ENCODE peak calls at places on chromosomes 12 and 14, in nine cellular contexts. E, M, J, R, H, L, T, U and D are unnamed samples.

GRCh38 chr12:48998497-48999353 is 450 bp downstream of the DDN start:
- DNase-seq in T (peak; percentile 24), J (peak; percentile 22), H (no peak), E (peak; percentile 37), M (no peak), R (peak; percentile 24), L (no peak), U (no peak), D (no peak)

GRCh38 chr14:105368910-105369652 is 29.3 kb upstream of the TEX22 start:
- DNase-seq in U (no peak), J (peak; percentile 16), R (no peak), M (no peak), E (no peak), H (no peak), T (no peak), L (no peak), D (no peak)

GRCh38 chr14:44895716-44896115 is 66.0 kb downstream of the KLHL28 start:
- DNase-seq in E (peak; percentile 62), J (no peak), M (peak; percentile 82), T (peak; percentile 22), L (no peak), R (peak; percentile 30), U (no peak), H (no peak), D (peak; percentile 50)

GRCh38 chr12:107126688-107127481 is 33.5 kb upstream of the CRY1 start:
- DNase-seq in R (peak; percentile 14), H (no peak), L (no peak), E (peak; percentile 64), U (no peak), M (peak; percentile 60), T (peak; percentile 54), J (no peak), D (no peak)

GRCh38 chr12:88325076-88325827 is 183.1 kb downstream of the TMTC3 start:
- DNase-seq in H (no peak), T (peak; percentile 92), R (peak; percentile 84), J (no peak), M (peak; percentile 87), U (peak; percentile 78), L (no peak), E (peak; percentile 87), D (peak; percentile 92)

GRCh38 chr14:97931273-97931672 is 1134.1 kb downstream of the VRK1 start:
- DNase-seq in M (no peak), L (no peak), J (no peak), T (no peak), H (no peak), E (no peak), R (no peak), U (no peak), D (no peak)

GRCh38 chr12:132490481-132491348 is 764 bp downstream of the FBRSL1 start:
- DNase-seq in J (no peak), U (no peak), R (peak; percentile 24), E (peak; percentile 57), H (no peak), M (peak; percentile 42), L (no peak), T (no peak), D (no peak)

GRCh38 chr12:2667716-2668440 is 126.9 kb upstream of the FKBP4 start:
- DNase-seq in U (no peak), H (no peak), M (no peak), E (no peak), R (no peak), J (no peak), L (no peak), T (no peak), D (no peak)

GRCh38 chr14:104036250-104036649 is 49.2 kb upstream of the ASPG start:
- DNase-seq in T (no peak), H (no peak), E (no peak), R (no peak), L (no peak), M (no peak), U (no peak), J (no peak), D (no peak)

GRCh38 chr12:51793201-51793600 is 55.3 kb downstream of the FIGNL2 start:
- DNase-seq in E (peak; percentile 28), R (no peak), U (no peak), J (no peak), T (peak; percentile 8), L (no peak), H (no peak), M (no peak), D (no peak)

GRCh38 chr14:61547186-61548121 is 147.9 kb upstream of the HIF1A start:
- DNase-seq in L (no peak), M (peak; percentile 93), E (peak; percentile 72), T (peak; percentile 95), R (peak; percentile 89), H (peak; percentile 32), J (no peak), U (no peak), D (peak; percentile 88)

GRCh38 chr14:51473808-51474207 is 177.9 kb upstream of the FRMD6 start:
- DNase-seq in H (no peak), R (no peak), L (no peak), J (no peak), U (peak; percentile 71), E (peak; percentile 37), M (peak; percentile 29), T (peak; percentile 72), D (peak; percentile 57)

GRCh38 chr12:34393821-34394150 is 371.5 kb downstream of the ALG10 start:
- DNase-seq in H (no peak), U (no peak), L (no peak), E (no peak), J (no peak), R (no peak), M (no peak), T (no peak), D (no peak)

GRCh38 chr14:32010561-32011188 is 66.4 kb upstream of the ARHGAP5 start:
- DNase-seq in U (peak; percentile 43), J (no peak), L (peak; percentile 71), E (no peak), T (peak; percentile 95), R (peak; percentile 5), M (no peak), H (no peak), D (no peak)

GRCh38 chr12:2337031-2338010 is 284.5 kb downstream of the CACNA1C start:
- DNase-seq in U (no peak), J (no peak), T (no peak), R (no peak), M (no peak), E (no peak), H (no peak), L (no peak), D (no peak)

GRCh38 chr12:119809023-119809422 is 68.1 kb downstream of the CIT start:
- DNase-seq in R (no peak), H (no peak), T (no peak), E (no peak), J (no peak), U (no peak), L (no peak), M (no peak), D (no peak)

GRCh38 chr12:106030210-106031175 is 108.3 kb downstream of the NUAK1 start:
- DNase-seq in U (peak; percentile 62), T (peak; percentile 93), J (no peak), M (peak; percentile 97), R (peak; percentile 92), H (no peak), E (peak; percentile 77), L (peak; percentile 32), D (peak; percentile 97)

GRCh38 chr14:64715628-64716412 is 11.6 kb downstream of the PLEKHG3 start:
- DNase-seq in L (no peak), J (peak; percentile 31), U (no peak), H (no peak), M (peak; percentile 57), T (no peak), E (no peak), R (no peak), D (no peak)

GRCh38 chr12:109759595-109759994 is 46.0 kb downstream of the FAM222A start:
- DNase-seq in M (no peak), H (no peak), T (no peak), U (no peak), L (no peak), J (peak; percentile 37), E (no peak), R (no peak), D (no peak)

GRCh38 chr14:50061664-50062437 is 54.5 kb downstream of the VCPKMT start:
- DNase-seq in E (peak; percentile 48), U (peak; percentile 39), R (peak; percentile 40), J (no peak), M (peak; percentile 43), H (no peak), L (no peak), T (peak; percentile 63), D (no peak)
- H3K4me3 ChIP-seq in E (no peak overlapping the region), U (no peak overlapping the region), R (no peak overlapping the region), J (no peak overlapping the region), M (no peak overlapping the region), H (no peak overlapping the region), L (no peak overlapping the region), T (no peak overlapping the region), D (no peak overlapping the region)

GRCh38 chr14:100070310-100070709 is 5.1 kb downstream of the EVL start:
- DNase-seq in M (no peak), H (no peak), L (no peak), J (no peak), R (no peak), E (no peak), T (no peak), U (no peak), D (no peak)
- H3K4me3 ChIP-seq in M (no peak overlapping the region), H (no peak overlapping the region), L (no peak overlapping the region), J (no peak overlapping the region), R (no peak overlapping the region), E (no peak overlapping the region), T (no peak overlapping the region), U (no peak overlapping the region), D (no peak overlapping the region)

GRCh38 chr14:59407246-59407615 is 57.9 kb downstream of the GPR135 start:
- DNase-seq in T (peak; percentile 96), H (no peak), U (no peak), M (peak; percentile 95), L (no peak), J (no peak), E (peak; percentile 90), R (peak; percentile 96), D (peak; percentile 74)
- H3K4me3 ChIP-seq in T (no peak overlapping the region), H (no peak overlapping the region), U (no peak overlapping the region), M (no peak overlapping the region), L (no peak overlapping the region), J (no peak overlapping the region), E (peak overlapping the region; percentile 40), R (no peak overlapping the region), D (no peak overlapping the region)

GRCh38 chr14:90398841-90399540 is 2.2 kb downstream of the CALM1 start:
- DNase-seq in L (no peak), U (no peak), T (no peak), E (no peak), H (no peak), R (no peak), M (no peak), J (no peak), D (no peak)
- H3K4me3 ChIP-seq in L (peak overlapping the region; percentile 92), U (peak overlapping the region; percentile 84), T (peak overlapping the region; percentile 95), E (peak overlapping the region; percentile 91), H (peak overlapping the region; percentile 100), R (peak overlapping the region; percentile 97), M (peak overlapping the region; percentile 96), J (peak overlapping the region; percentile 93), D (peak overlapping the region; percentile 68)

DNA sequence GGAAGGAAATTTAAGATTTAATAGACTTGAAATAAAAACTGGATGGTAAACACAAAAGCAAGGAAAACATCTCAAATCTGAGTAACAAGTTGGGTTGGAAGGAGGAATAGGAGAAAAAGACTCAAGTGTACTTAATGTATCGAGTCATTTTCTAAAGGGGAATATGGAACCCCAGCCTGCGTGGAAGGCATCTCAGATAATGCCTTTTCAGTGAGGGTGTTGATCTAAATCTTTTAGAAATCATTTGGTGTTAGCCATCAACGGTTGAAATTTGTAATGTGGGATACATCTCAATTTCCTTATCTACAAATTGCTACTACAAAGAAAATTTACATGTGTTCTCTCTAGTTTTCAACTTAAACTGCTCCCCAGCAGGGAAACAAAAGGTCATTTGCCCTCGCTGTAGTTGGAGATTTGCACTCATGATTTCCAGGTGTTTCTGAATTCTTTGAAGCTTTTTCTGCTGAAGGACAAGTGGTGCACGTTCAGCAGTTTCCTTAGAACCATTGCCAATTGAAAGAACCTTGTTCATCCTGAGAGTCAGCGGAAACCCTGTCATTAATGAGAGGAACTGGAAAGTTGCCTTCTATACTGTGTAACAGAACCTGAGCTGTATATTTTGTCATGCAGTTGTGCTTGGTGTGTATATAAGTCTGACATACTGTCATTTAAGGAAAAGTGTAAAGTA is 2.2 kb downstream of the PCBP2 start:
- DNase-seq in E (no peak), U (no peak), R (no peak), J (no peak), H (no peak), M (peak; percentile 35), L (no peak), T (no peak), D (no peak)
- H3K4me3 ChIP-seq in E (peak overlapping the region; percentile 88), U (peak overlapping the region; percentile 69), R (peak overlapping the region; percentile 84), J (peak overlapping the region; percentile 90), H (peak overlapping the region; percentile 77), M (peak overlapping the region; percentile 88), L (peak overlapping the region; percentile 97), T (peak overlapping the region; percentile 95), D (peak overlapping the region; percentile 17)